ENCODE peak calls at places on chromosomes 3 and 15, in five cellular contexts. P is GF-D8, U is non-pigmented ciliary epithelial cell, H is NCI-H524 treated with DMSO at 0.1 percent for 48 hours, X is aorta. C is an unnamed sample.

GRCh38 chr15:31280037-31280830 is 46.4 kb upstream of the KLF13 start:
- DNase-seq in P (no peak), U (no peak), H (peak; percentile 99), X (peak; percentile 46), C (peak; percentile 31)

GRCh38 chr15:40595773-40596172 is 1.7 kb downstream of the KNL1 start:
- DNase-seq in P (no peak), U (no peak), H (no peak), X (no peak), C (peak; percentile 2)

GRCh38 chr15:85443593-85444328 is 63.4 kb downstream of the AKAP13 start:
- DNase-seq in P (no peak), U (no peak), H (no peak), X (no peak), C (peak; percentile 88)

GRCh38 chr3:183290216-183290615 is 37.2 kb downstream of the B3GNT5 start:
- DNase-seq in P (no peak), U (no peak), H (no peak), X (no peak), C (no peak)

GRCh38 chr15:70788114-70789049 is 25.0 kb upstream of the UACA start:
- DNase-seq in P (no peak), U (no peak), H (peak; percentile 45), X (no peak), C (no peak)

GRCh38 chr3:182479766-182480336 is 313.5 kb upstream of the ATP11B start:
- DNase-seq in P (no peak), U (no peak), H (no peak), X (no peak), C (no peak)

GRCh38 chr15:70902105-70902504 is 9.5 kb downstream of the LRRC49 start:
- DNase-seq in P (no peak), U (peak; percentile 82), H (no peak), X (no peak), C (peak; percentile 85)

GRCh38 chr3:49173792-49174170 is 2.4 kb downstream of the KLHDC8B start:
- DNase-seq in P (no peak), U (no peak), H (no peak), X (no peak), C (no peak)

GRCh38 chr15:23467110-23467600 is 20.1 kb upstream of the GOLGA6L2 start:
- DNase-seq in P (no peak), U (peak; percentile 8), H (peak; percentile 9), X (no peak), C (peak; percentile 1)

GRCh38 chr3:101189786-101190185 is 130.6 kb downstream of the IMPG2 start:
- DNase-seq in P (no peak), U (peak; percentile 56), H (no peak), X (no peak), C (no peak)

GRCh38 chr3:187737401-187738088 is 7.7 kb downstream of the BCL6 start:
- DNase-seq in P (no peak), U (no peak), H (no peak), X (peak; percentile 88), C (peak; percentile 72)

GRCh38 chr3:129913618-129914017 is 20.1 kb upstream of the TMCC1 start:
- DNase-seq in P (no peak), U (no peak), H (no peak), X (no peak), C (no peak)

GRCh38 chr15:101060576-101061551 is 141.7 kb downstream of the LRRK1 start:
- DNase-seq in P (no peak), U (no peak), H (no peak), X (no peak), C (no peak)

GRCh38 chr15:76330281-76330680 is 6.3 kb upstream of the ISL2 start:
- DNase-seq in P (no peak), U (no peak), H (no peak), X (peak; percentile 66), C (peak; percentile 36)

GRCh38 chr15:25600751-25601150 is 161.9 kb upstream of the UBE3A start:
- DNase-seq in P (no peak), U (no peak), H (no peak), X (no peak), C (no peak)

GRCh38 chr3:128094295-128095151 is 29.1 kb downstream of the RUVBL1 start:
- DNase-seq in P (no peak), U (no peak), H (no peak), X (no peak), C (no peak)

GRCh38 chr3:115325539-115325938 is 178.5 kb upstream of the ZBTB20 start:
- DNase-seq in P (no peak), U (no peak), H (no peak), X (no peak), C (peak; percentile 39)

GRCh38 chr3:14513566-14514322 is 26.4 kb downstream of the GRIP2 start:
- DNase-seq in P (no peak), U (no peak), H (no peak), X (no peak), C (no peak)

GRCh38 chr3:15797600-15798303 is at the start of gene ANKRD28:
- DNase-seq in P (peak; percentile 93), U (peak; percentile 94), H (no peak), X (no peak), C (peak; percentile 89)

GRCh38 chr3:161558256-161558655 is 61.6 kb downstream of the OTOL1 start:
- DNase-seq in P (no peak), U (peak; percentile 4), H (no peak), X (no peak), C (peak; percentile 15)

GRCh38 chr3:30644615-30645014 is 38.2 kb downstream of the TGFBR2 start:
- DNase-seq in P (peak; percentile 78), U (no peak), H (no peak), X (peak; percentile 53), C (no peak)

GRCh38 chr3:120172070-120172469 is 77.8 kb upstream of the GSK3B start:
- DNase-seq in P (no peak), U (no peak), H (no peak), X (peak; percentile 69), C (peak; percentile 57)

GRCh38 chr3:12875857-12876451 is 34.6 kb upstream of the RPL32 start:
- DNase-seq in P (no peak), U (no peak), H (no peak), X (peak; percentile 73), C (no peak)

GRCh38 chr3:194686816-194687637 is 1.3 kb downstream of the FAM43A start:
- DNase-seq in P (no peak), U (no peak), H (no peak), X (peak; percentile 74), C (peak; percentile 40)

GRCh38 chr3:14698601-14699244 is 23.8 kb downstream of the C3orf20 start:
- DNase-seq in P (no peak), U (no peak), H (no peak), X (no peak), C (no peak)

GRCh38 chr3:53791317-53791716 is 54.9 kb downstream of the CHDH start:
- DNase-seq in P (no peak), U (no peak), H (no peak), X (no peak), C (no peak)

GRCh38 chr3:114553949-114554593 is 260.2 kb downstream of the TIGIT start:
- DNase-seq in P (no peak), U (no peak), H (no peak), X (no peak), C (no peak)

GRCh38 chr15:31236184-31237041 is 90.2 kb upstream of the KLF13 start:
- DNase-seq in P (no peak), U (peak; percentile 83), H (peak; percentile 36), X (peak; percentile 85), C (peak; percentile 63)

GRCh38 chr3:164004205-164004604 is 1074.1 kb downstream of the SI start:
- DNase-seq in P (no peak), U (no peak), H (no peak), X (peak; percentile 21), C (no peak)

GRCh38 chr15:42999201-42999779 is 78.7 kb upstream of the TTBK2 start:
- DNase-seq in P (no peak), U (no peak), H (no peak), X (no peak), C (no peak)

GRCh38 chr3:186255703-186256331 is 106.2 kb downstream of the DGKG start:
- DNase-seq in P (no peak), U (no peak), H (no peak), X (no peak), C (peak; percentile 61)

GRCh38 chr3:5330152-5330810 is 142.8 kb downstream of the EDEM1 start:
- DNase-seq in P (no peak), U (peak; percentile 57), H (no peak), X (no peak), C (peak; percentile 91)

GRCh38 chr3:64167868-64168267 is 57.4 kb downstream of the PRICKLE2 start:
- DNase-seq in P (no peak), U (no peak), H (no peak), X (no peak), C (no peak)

GRCh38 chr3:13115616-13115910 is 42.3 kb upstream of the IQSEC1 start:
- DNase-seq in P (no peak), U (no peak), H (no peak), X (no peak), C (no peak)

GRCh38 chr15:28104326-28104725 is 5.2 kb upstream of the OCA2 start:
- DNase-seq in P (no peak), U (no peak), H (no peak), X (no peak), C (no peak)

GRCh38 chr3:193248848-193249468 is 7.9 kb downstream of the PLAAT1 start:
- DNase-seq in P (no peak), U (no peak), H (no peak), X (no peak), C (no peak)

GRCh38 chr15:67180514-67181191 is 73.8 kb downstream of the AAGAB start:
- DNase-seq in P (no peak), U (no peak), H (no peak), X (no peak), C (no peak)